ENCODE peak calls at places on chromosome 4, in five cellular contexts. One of them, this sample, is unnamed.

GRCh38 chr4:151887151-151887815 is 126.5 kb upstream of the GATB start:
- DNase-seq in activated naive CD8-positive, alpha-beta T cell treated with anti-CD3 and anti-CD28 coated beads, Interleukin-2, amount 50 U/mL, for 24 hours: no peak
- DNase-seq in HS-5: peak
- DNase-seq in myocyte: peak
- DNase-seq in left ventricle myocardium inferior: no peak
- DNase-seq in this sample: no peak

GRCh38 chr4:64539234-64539849 is 130.1 kb upstream of the TECRL start:
- DNase-seq in myocyte: peak
- DNase-seq in HS-5: peak
- DNase-seq in activated naive CD8-positive, alpha-beta T cell treated with anti-CD3 and anti-CD28 coated beads, Interleukin-2, amount 50 U/mL, for 24 hours: peak
- DNase-seq in left ventricle myocardium inferior: no peak
- DNase-seq in this sample: no peak

GRCh38 chr4:59553739-59554126 is 1646.4 kb upstream of the ADGRL3 start:
- DNase-seq in left ventricle myocardium inferior: no peak
- DNase-seq in activated naive CD8-positive, alpha-beta T cell treated with anti-CD3 and anti-CD28 coated beads, Interleukin-2, amount 50 U/mL, for 24 hours: no peak
- DNase-seq in HS-5: no peak
- DNase-seq in myocyte: peak
- DNase-seq in this sample: no peak

GRCh38 chr4:181971973-181972372 is 271.2 kb upstream of the TENM3 start:
- DNase-seq in HS-5: no peak
- DNase-seq in left ventricle myocardium inferior: peak
- DNase-seq in activated naive CD8-positive, alpha-beta T cell treated with anti-CD3 and anti-CD28 coated beads, Interleukin-2, amount 50 U/mL, for 24 hours: no peak
- DNase-seq in myocyte: peak
- DNase-seq in this sample: no peak

GRCh38 chr4:159360549-159360948 is 257.7 kb downstream of the RAPGEF2 start:
- DNase-seq in left ventricle myocardium inferior: no peak
- DNase-seq in activated naive CD8-positive, alpha-beta T cell treated with anti-CD3 and anti-CD28 coated beads, Interleukin-2, amount 50 U/mL, for 24 hours: no peak
- DNase-seq in myocyte: peak
- DNase-seq in HS-5: peak
- DNase-seq in this sample: no peak

GRCh38 chr4:48578132-48578964 is 88.3 kb downstream of the ZAR1 start:
- DNase-seq in myocyte: peak
- DNase-seq in left ventricle myocardium inferior: no peak
- DNase-seq in activated naive CD8-positive, alpha-beta T cell treated with anti-CD3 and anti-CD28 coated beads, Interleukin-2, amount 50 U/mL, for 24 hours: peak
- DNase-seq in HS-5: peak
- DNase-seq in this sample: peak

GRCh38 chr4:140673729-140674128 is 82.5 kb downstream of the TBC1D9 start:
- DNase-seq in myocyte: no peak
- DNase-seq in left ventricle myocardium inferior: no peak
- DNase-seq in activated naive CD8-positive, alpha-beta T cell treated with anti-CD3 and anti-CD28 coated beads, Interleukin-2, amount 50 U/mL, for 24 hours: no peak
- DNase-seq in HS-5: no peak
- DNase-seq in this sample: no peak

GRCh38 chr4:7766086-7766485 is 173.6 kb downstream of the AFAP1 start:
- DNase-seq in myocyte: no peak
- DNase-seq in left ventricle myocardium inferior: no peak
- DNase-seq in activated naive CD8-positive, alpha-beta T cell treated with anti-CD3 and anti-CD28 coated beads, Interleukin-2, amount 50 U/mL, for 24 hours: no peak
- DNase-seq in HS-5: no peak
- DNase-seq in this sample: no peak

GRCh38 chr4:77393981-77394380 is 211.6 kb upstream of the CXCL13 start:
- DNase-seq in myocyte: no peak
- DNase-seq in HS-5: no peak
- DNase-seq in activated naive CD8-positive, alpha-beta T cell treated with anti-CD3 and anti-CD28 coated beads, Interleukin-2, amount 50 U/mL, for 24 hours: no peak
- DNase-seq in left ventricle myocardium inferior: no peak
- DNase-seq in this sample: no peak

GRCh38 chr4:54473077-54473545 is 184.6 kb upstream of the KIT start:
- DNase-seq in HS-5: no peak
- DNase-seq in myocyte: peak
- DNase-seq in activated naive CD8-positive, alpha-beta T cell treated with anti-CD3 and anti-CD28 coated beads, Interleukin-2, amount 50 U/mL, for 24 hours: no peak
- DNase-seq in left ventricle myocardium inferior: no peak
- DNase-seq in this sample: no peak

GRCh38 chr4:184448828-184449227 is 25.5 kb downstream of the IRF2 start:
- DNase-seq in myocyte: peak
- DNase-seq in HS-5: no peak
- DNase-seq in left ventricle myocardium inferior: peak
- DNase-seq in activated naive CD8-positive, alpha-beta T cell treated with anti-CD3 and anti-CD28 coated beads, Interleukin-2, amount 50 U/mL, for 24 hours: no peak
- DNase-seq in this sample: no peak

GRCh38 chr4:182730791-182731190 is 186.4 kb downstream of the DCTD start:
- DNase-seq in myocyte: no peak
- DNase-seq in left ventricle myocardium inferior: no peak
- DNase-seq in HS-5: no peak
- DNase-seq in activated naive CD8-positive, alpha-beta T cell treated with anti-CD3 and anti-CD28 coated beads, Interleukin-2, amount 50 U/mL, for 24 hours: no peak
- DNase-seq in this sample: no peak

GRCh38 chr4:183468210-183469095 is 24.0 kb downstream of the CDKN2AIP start:
- DNase-seq in activated naive CD8-positive, alpha-beta T cell treated with anti-CD3 and anti-CD28 coated beads, Interleukin-2, amount 50 U/mL, for 24 hours: no peak
- DNase-seq in myocyte: no peak
- DNase-seq in left ventricle myocardium inferior: no peak
- DNase-seq in HS-5: no peak
- DNase-seq in this sample: no peak

GRCh38 chr4:153241970-153242847 is 38.0 kb downstream of the TRIM2 start:
- DNase-seq in HS-5: no peak
- DNase-seq in activated naive CD8-positive, alpha-beta T cell treated with anti-CD3 and anti-CD28 coated beads, Interleukin-2, amount 50 U/mL, for 24 hours: no peak
- DNase-seq in left ventricle myocardium inferior: no peak
- DNase-seq in myocyte: peak
- DNase-seq in this sample: no peak

GRCh38 chr4:15945516-15945915 is 7.0 kb upstream of the FGFBP1 start:
- DNase-seq in left ventricle myocardium inferior: no peak
- DNase-seq in myocyte: no peak
- DNase-seq in activated naive CD8-positive, alpha-beta T cell treated with anti-CD3 and anti-CD28 coated beads, Interleukin-2, amount 50 U/mL, for 24 hours: no peak
- DNase-seq in HS-5: no peak
- DNase-seq in this sample: no peak

GRCh38 chr4:88144866-88145300 is 13.6 kb downstream of the ABCG2 start:
- DNase-seq in left ventricle myocardium inferior: no peak
- DNase-seq in HS-5: no peak
- DNase-seq in myocyte: no peak
- DNase-seq in activated naive CD8-positive, alpha-beta T cell treated with anti-CD3 and anti-CD28 coated beads, Interleukin-2, amount 50 U/mL, for 24 hours: no peak
- DNase-seq in this sample: no peak

GRCh38 chr4:94126669-94127068 is 81.0 kb upstream of the SMARCAD1 start:
- DNase-seq in HS-5: no peak
- DNase-seq in myocyte: peak
- DNase-seq in activated naive CD8-positive, alpha-beta T cell treated with anti-CD3 and anti-CD28 coated beads, Interleukin-2, amount 50 U/mL, for 24 hours: no peak
- DNase-seq in left ventricle myocardium inferior: no peak
- DNase-seq in this sample: no peak

GRCh38 chr4:85741921-85742591 is 267.1 kb downstream of the ARHGAP24 start:
- DNase-seq in left ventricle myocardium inferior: peak
- DNase-seq in activated naive CD8-positive, alpha-beta T cell treated with anti-CD3 and anti-CD28 coated beads, Interleukin-2, amount 50 U/mL, for 24 hours: no peak
- DNase-seq in HS-5: no peak
- DNase-seq in myocyte: peak
- DNase-seq in this sample: no peak

GRCh38 chr4:88533088-88533790 is 9.7 kb upstream of the PYURF start:
- DNase-seq in activated naive CD8-positive, alpha-beta T cell treated with anti-CD3 and anti-CD28 coated beads, Interleukin-2, amount 50 U/mL, for 24 hours: no peak
- DNase-seq in HS-5: no peak
- DNase-seq in myocyte: no peak
- DNase-seq in left ventricle myocardium inferior: no peak
- DNase-seq in this sample: no peak

GRCh38 chr4:3681191-3681590 is 85.0 kb upstream of the ADRA2C start:
- DNase-seq in activated naive CD8-positive, alpha-beta T cell treated with anti-CD3 and anti-CD28 coated beads, Interleukin-2, amount 50 U/mL, for 24 hours: no peak
- DNase-seq in left ventricle myocardium inferior: no peak
- DNase-seq in myocyte: no peak
- DNase-seq in HS-5: no peak
- DNase-seq in this sample: no peak

GRCh38 chr4:137116144-137116543 is 416.1 kb downstream of the PCDH18 start:
- DNase-seq in myocyte: no peak
- DNase-seq in activated naive CD8-positive, alpha-beta T cell treated with anti-CD3 and anti-CD28 coated beads, Interleukin-2, amount 50 U/mL, for 24 hours: no peak
- DNase-seq in HS-5: no peak
- DNase-seq in left ventricle myocardium inferior: no peak
- DNase-seq in this sample: no peak

GRCh38 chr4:2900701-2901100 is 57.1 kb downstream of the ADD1 start:
- DNase-seq in left ventricle myocardium inferior: no peak
- DNase-seq in activated naive CD8-positive, alpha-beta T cell treated with anti-CD3 and anti-CD28 coated beads, Interleukin-2, amount 50 U/mL, for 24 hours: no peak
- DNase-seq in myocyte: no peak
- DNase-seq in HS-5: no peak
- DNase-seq in this sample: no peak

GRCh38 chr4:83013420-83013867 is 2.8 kb upstream of the LIN54 start:
- DNase-seq in left ventricle myocardium inferior: no peak
- DNase-seq in HS-5: no peak
- DNase-seq in myocyte: no peak
- DNase-seq in activated naive CD8-positive, alpha-beta T cell treated with anti-CD3 and anti-CD28 coated beads, Interleukin-2, amount 50 U/mL, for 24 hours: no peak
- DNase-seq in this sample: no peak

GRCh38 chr4:120293341-120293740 is 226.7 kb upstream of the MAD2L1 start:
- DNase-seq in HS-5: no peak
- DNase-seq in left ventricle myocardium inferior: no peak
- DNase-seq in myocyte: peak
- DNase-seq in activated naive CD8-positive, alpha-beta T cell treated with anti-CD3 and anti-CD28 coated beads, Interleukin-2, amount 50 U/mL, for 24 hours: no peak
- DNase-seq in this sample: no peak

GRCh38 chr4:153345011-153345981 is 808 bp downstream of the MND1 start:
- DNase-seq in HS-5: peak
- DNase-seq in activated naive CD8-positive, alpha-beta T cell treated with anti-CD3 and anti-CD28 coated beads, Interleukin-2, amount 50 U/mL, for 24 hours: peak
- DNase-seq in myocyte: peak
- DNase-seq in left ventricle myocardium inferior: no peak
- DNase-seq in this sample: peak

GRCh38 chr4:18593297-18594002 is 571.9 kb upstream of the LCORL start:
- DNase-seq in myocyte: peak
- DNase-seq in activated naive CD8-positive, alpha-beta T cell treated with anti-CD3 and anti-CD28 coated beads, Interleukin-2, amount 50 U/mL, for 24 hours: peak
- DNase-seq in left ventricle myocardium inferior: no peak
- DNase-seq in HS-5: peak
- DNase-seq in this sample: peak

GRCh38 chr4:100189820-100190642 is at the start of gene DDIT4L:
- DNase-seq in activated naive CD8-positive, alpha-beta T cell treated with anti-CD3 and anti-CD28 coated beads, Interleukin-2, amount 50 U/mL, for 24 hours: peak
- DNase-seq in HS-5: no peak
- DNase-seq in myocyte: peak
- DNase-seq in left ventricle myocardium inferior: peak
- DNase-seq in this sample: no peak

GRCh38 chr4:155495572-155496293 is 119.0 kb upstream of the MAP9 start:
- DNase-seq in myocyte: no peak
- DNase-seq in activated naive CD8-positive, alpha-beta T cell treated with anti-CD3 and anti-CD28 coated beads, Interleukin-2, amount 50 U/mL, for 24 hours: no peak
- DNase-seq in left ventricle myocardium inferior: no peak
- DNase-seq in HS-5: no peak
- DNase-seq in this sample: no peak

This sample was measured in activated naive CD4-positive, alpha-beta T cell treated with anti-CD3 and anti-CD28 coated beads, Interleukin-2, amount 50 U/mL, for 16 hours.